ENCODE peak calls at places on chromosomes 2 and 18, in eight cellular contexts. F is A549, Z is K562, C is HCT116, R is GM12878, T is endothelial cell of umbilical vein, K is HepG2, L is H1. J is an unnamed sample.
A peak's percentile ranks its signal among the peaks of the same experiment; 100 is the strongest.

GRCh38 chr2:64260817-64261216 is 116.6 kb upstream of the PELI1 start:
- DNase-seq in K (no peak), L (no peak), Z (no peak), C (no peak), T (peak; percentile 82), F (no peak), R (peak; percentile 75), J (peak; percentile 90)

GRCh38 chr2:43059183-43059897 is 167.1 kb downstream of the ZFP36L2 start:
- DNase-seq in Z (peak; percentile 43), L (no peak), T (peak; percentile 83), R (peak; percentile 70), K (no peak), F (no peak), C (no peak), J (peak; percentile 76)

GRCh38 chr18:43774497-43774896 is 497.2 kb upstream of the SYT4 start:
- DNase-seq in C (no peak), T (no peak), L (no peak), R (no peak), Z (no peak), F (no peak), K (no peak), J (no peak)

GRCh38 chr2:45968946-45969584 is 317.6 kb downstream of the PRKCE start:
- DNase-seq in R (no peak), T (no peak), F (no peak), Z (no peak), L (no peak), K (no peak), C (no peak), J (no peak)

GRCh38 chr2:62309465-62310091 is 113.7 kb downstream of the B3GNT2 start:
- DNase-seq in C (no peak), R (peak; percentile 99), K (no peak), F (no peak), T (peak; percentile 63), Z (no peak), L (no peak), J (peak; percentile 80)

GRCh38 chr18:59823611-59824195 is 76.1 kb upstream of the PMAIP1 start:
- DNase-seq in L (peak; percentile 89), F (peak; percentile 27), R (no peak), C (peak; percentile 67), T (peak; percentile 51), Z (peak; percentile 34), K (peak; percentile 60), J (peak; percentile 60)

GRCh38 chr2:33292981-33293586 is 183.4 kb upstream of the RASGRP3 start:
- DNase-seq in K (no peak), Z (no peak), R (no peak), C (no peak), T (no peak), F (no peak), L (no peak), J (no peak)

GRCh38 chr2:84816426-84817026 is 64.4 kb downstream of the TRABD2A start:
- DNase-seq in T (no peak), K (no peak), C (no peak), F (no peak), R (peak; percentile 48), Z (no peak), L (no peak), J (no peak)

GRCh38 chr2:127355407-127356008 is 32.3 kb downstream of the MAP3K2 start:
- DNase-seq in F (no peak), C (peak; percentile 27), L (no peak), K (peak; percentile 38), T (peak; percentile 25), Z (peak; percentile 45), R (no peak), J (peak; percentile 51)

GRCh38 chr2:70328921-70329561 is 27.2 kb upstream of the FAM136A start:
- DNase-seq in L (no peak), R (no peak), Z (no peak), F (peak; percentile 55), T (no peak), K (peak; percentile 65), C (peak; percentile 96), J (no peak)

GRCh38 chr2:181678033-181678586 is 2.2 kb downstream of the NEUROD1 start:
- DNase-seq in T (peak; percentile 55), Z (peak; percentile 41), C (no peak), L (peak; percentile 89), R (no peak), F (no peak), K (peak; percentile 45), J (peak; percentile 41)

DNA sequence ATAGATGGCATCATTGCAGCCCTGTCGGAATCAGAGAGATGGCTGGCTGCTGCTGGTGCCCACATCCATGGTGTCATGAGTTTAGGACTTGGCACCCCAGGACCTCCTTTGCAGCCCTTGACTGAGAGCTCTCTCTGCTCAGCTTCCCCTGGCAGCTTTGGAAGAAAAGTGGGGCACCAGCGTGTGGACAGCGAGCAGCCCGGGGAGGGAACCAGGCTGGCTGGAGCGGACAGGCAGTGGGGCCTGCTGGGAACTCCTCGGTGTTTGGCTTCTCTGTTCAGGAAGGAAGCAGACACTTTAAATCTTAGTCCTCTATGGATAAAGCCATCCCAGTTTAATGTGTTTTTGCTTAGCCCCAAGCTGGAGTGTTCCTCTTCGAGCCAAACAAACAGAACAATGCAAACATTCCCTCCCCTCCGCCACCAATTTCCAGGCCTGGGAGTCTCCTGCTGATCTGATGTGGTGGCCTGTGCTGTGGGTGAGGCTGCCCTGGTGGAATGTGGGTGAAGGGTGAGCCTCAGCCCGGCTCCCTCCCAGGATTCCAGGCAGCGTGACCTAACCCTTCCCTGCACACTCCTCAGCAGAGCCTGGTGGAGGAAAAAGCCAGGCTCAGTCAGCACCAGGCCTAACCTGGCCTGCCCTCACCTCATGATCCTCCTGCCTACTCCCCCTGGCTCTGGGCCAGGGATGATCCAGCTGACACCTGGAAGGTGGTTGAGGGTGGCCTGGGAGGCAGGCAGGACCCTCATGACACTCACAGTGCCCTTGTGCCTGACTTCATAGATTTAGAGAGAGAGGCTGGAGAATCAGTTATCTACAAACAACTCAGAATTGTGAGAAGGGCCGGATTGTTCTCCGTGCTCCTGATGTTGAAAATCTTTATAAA is 21.6 kb upstream of the ITGB6 start:
- DNase-seq in F (peak; percentile 60), C (no peak), K (peak; percentile 61), R (no peak), Z (no peak), L (no peak), T (peak; percentile 38), J (no peak)
- TF ChIP-seq POLR2A in F (no peak), C (no peak), K (no peak), R (no peak), Z (no peak), L (no peak), T (no peak), J (no peak)

DNA sequence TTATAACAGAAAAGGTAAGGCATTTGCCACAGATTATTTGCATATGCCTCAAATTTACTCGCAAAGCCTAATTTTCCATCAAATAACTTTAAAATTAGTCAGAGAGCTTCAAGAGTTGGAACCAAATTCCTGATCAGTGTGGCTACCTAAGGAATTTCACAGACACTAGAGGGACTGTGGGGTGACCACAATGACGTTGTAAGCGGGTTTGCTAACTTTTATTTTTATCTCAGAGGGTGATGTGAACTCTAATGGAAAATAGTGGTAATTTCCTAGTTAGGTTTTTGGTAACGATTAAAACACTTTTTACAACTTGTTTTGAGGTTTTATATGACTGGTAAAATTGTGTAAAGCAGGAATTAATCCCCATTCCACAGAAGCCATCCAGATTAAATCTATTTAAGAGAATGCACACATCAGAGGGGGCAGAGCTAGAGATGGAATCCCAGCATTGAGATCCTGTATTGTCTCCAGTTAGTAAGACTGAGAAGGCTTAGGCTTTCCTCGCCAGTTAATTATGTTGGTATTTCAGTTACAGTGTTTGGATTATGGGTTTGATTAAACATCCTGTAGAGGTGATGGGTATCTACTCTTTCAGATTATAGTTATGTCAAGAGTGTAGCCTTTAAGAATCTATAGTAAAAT is 129.0 kb downstream of the GPD2 start:
- DNase-seq in T (no peak), C (no peak), F (no peak), L (no peak), Z (no peak), R (no peak), K (no peak), J (no peak)
- TF ChIP-seq MAX in T (no peak), C (no peak), F (no peak), L (no peak), Z (no peak), R (no peak), K (no peak), J (no peak)

DNA sequence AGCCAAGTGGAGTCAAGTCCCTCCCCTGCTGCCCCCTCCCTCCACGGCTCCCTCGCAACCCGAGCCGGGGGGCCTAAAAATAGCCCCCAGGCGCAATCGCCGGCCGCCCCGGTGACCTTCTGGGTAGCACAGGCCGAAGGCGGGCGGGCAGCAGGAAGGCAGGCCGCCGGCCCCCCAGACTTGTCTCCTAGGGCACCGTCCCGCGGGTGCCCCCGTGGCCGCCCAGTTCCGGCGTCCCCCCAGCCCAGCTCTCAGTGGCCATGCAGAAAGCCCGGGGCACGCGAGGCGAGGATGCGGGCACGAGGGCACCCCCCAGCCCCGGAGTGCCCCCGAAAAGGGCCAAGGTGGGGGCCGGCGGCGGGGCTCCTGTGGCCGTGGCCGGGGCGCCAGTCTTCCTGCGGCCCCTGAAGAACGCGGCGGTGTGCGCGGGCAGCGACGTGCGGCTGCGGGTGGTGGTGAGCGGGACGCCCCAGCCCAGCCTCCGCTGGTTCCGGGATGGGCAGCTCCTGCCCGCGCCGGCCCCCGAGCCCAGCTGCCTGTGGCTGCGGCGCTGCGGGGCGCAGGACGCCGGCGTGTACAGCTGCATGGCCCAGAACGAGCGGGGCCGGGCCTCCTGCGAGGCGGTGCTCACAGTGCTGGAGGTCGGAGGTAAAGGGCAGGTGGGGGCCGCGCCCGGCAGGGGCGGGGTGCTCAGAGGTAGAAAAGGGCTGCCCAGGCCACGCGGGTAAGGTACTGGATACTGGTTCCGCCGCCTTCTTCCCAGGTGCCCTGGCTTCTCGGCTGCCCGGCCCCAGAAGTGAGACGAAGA is at the start of gene SPEG:
- DNase-seq in K (no peak), C (no peak), T (no peak), R (no peak), Z (no peak), F (no peak), L (no peak), J (no peak)
- H3K4me3 ChIP-seq in K (no peak within 1 kb of the TSS), C (no peak within 1 kb of the TSS), T (no peak within 1 kb of the TSS), R (no peak within 1 kb of the TSS), Z (no peak within 1 kb of the TSS), F (no peak within 1 kb of the TSS), L (peak within 1 kb of the TSS; percentile 24), J (no peak within 1 kb of the TSS)

GRCh38 chr2:205755923-205756322 is 73.6 kb downstream of the NRP2 start:
- DNase-seq in T (no peak), L (no peak), C (no peak), R (no peak), F (no peak), K (no peak), Z (no peak), J (no peak)

GRCh38 chr2:205752421-205752820 is 70.1 kb downstream of the NRP2 start:
- DNase-seq in Z (no peak), R (no peak), K (no peak), T (no peak), F (no peak), C (no peak), L (no peak), J (no peak)

GRCh38 chr2:205754924-205755321 is 72.6 kb downstream of the NRP2 start:
- DNase-seq in L (no peak), T (no peak), K (peak; percentile 42), Z (peak; percentile 19), F (peak; percentile 66), C (peak; percentile 62), R (no peak), J (no peak)

GRCh38 chr2:205752924-205753323 is 70.6 kb downstream of the NRP2 start:
- DNase-seq in T (no peak), L (no peak), Z (no peak), C (no peak), F (no peak), R (no peak), K (no peak), J (no peak)

GRCh38 chr2:205754285-205754923 is 72.1 kb downstream of the NRP2 start:
- DNase-seq in T (no peak), R (no peak), F (no peak), Z (no peak), K (no peak), C (no peak), L (no peak), J (no peak)
- TF ChIP-seq POLR2A in T (no peak), R (no peak), F (no peak), Z (no peak), K (no peak), C (no peak), L (no peak), J (no peak)

J was measured in NB4.